ENCODE peak calls at places on chromosomes 11 and 22, in ten cellular contexts. One of them, this sample, is unnamed.

GRCh38 chr11:102405501-102405900 is 47.1 kb downstream of the TMEM123 start:
- DNase-seq in AG09309: no peak
- DNase-seq in mesothelial cell of epicardium: no peak
- DNase-seq in GM13976: no peak
- DNase-seq in heart right ventricle: no peak
- DNase-seq in fibroblast of pulmonary artery: no peak
- DNase-seq in cardiac muscle cell: no peak
- DNase-seq in AG04450: no peak
- DNase-seq in mammary epithelial cell: no peak
- DNase-seq in astrocyte of the spinal cord: no peak
- DNase-seq in this sample: no peak

GRCh38 chr11:67053896-67054850 is 2.5 kb upstream of the RHOD start:
- DNase-seq in fibroblast of pulmonary artery: peak; percentile 69
- DNase-seq in AG09309: peak; percentile 75
- DNase-seq in mammary epithelial cell: peak; percentile 57
- DNase-seq in AG04450: no peak
- DNase-seq in mesothelial cell of epicardium: no peak
- DNase-seq in GM13976: peak; percentile 86
- DNase-seq in heart right ventricle: peak; percentile 47
- DNase-seq in cardiac muscle cell: peak; percentile 73
- DNase-seq in astrocyte of the spinal cord: peak; percentile 92
- DNase-seq in this sample: peak; percentile 78

GRCh38 chr11:65944767-65945166 is 513 bp upstream of the TSGA10IP start:
- DNase-seq in mammary epithelial cell: no peak
- DNase-seq in mesothelial cell of epicardium: no peak
- DNase-seq in heart right ventricle: no peak
- DNase-seq in astrocyte of the spinal cord: no peak
- DNase-seq in GM13976: no peak
- DNase-seq in AG09309: no peak
- DNase-seq in fibroblast of pulmonary artery: no peak
- DNase-seq in cardiac muscle cell: no peak
- DNase-seq in AG04450: no peak
- DNase-seq in this sample: no peak

GRCh38 chr22:48357196-48357595 is 1470.5 kb downstream of the BRD1 start:
- DNase-seq in AG04450: no peak
- DNase-seq in mammary epithelial cell: no peak
- DNase-seq in mesothelial cell of epicardium: no peak
- DNase-seq in heart right ventricle: no peak
- DNase-seq in cardiac muscle cell: peak; percentile 2
- DNase-seq in astrocyte of the spinal cord: no peak
- DNase-seq in GM13976: no peak
- DNase-seq in fibroblast of pulmonary artery: no peak
- DNase-seq in AG09309: no peak
- DNase-seq in this sample: no peak

GRCh38 chr11:62645934-62646824 is at the start of gene GANAB:
- DNase-seq in AG09309: peak; percentile 84
- DNase-seq in mammary epithelial cell: peak; percentile 97
- DNase-seq in fibroblast of pulmonary artery: peak; percentile 97
- DNase-seq in cardiac muscle cell: peak; percentile 100
- DNase-seq in mesothelial cell of epicardium: peak; percentile 95
- DNase-seq in GM13976: peak; percentile 100
- DNase-seq in AG04450: peak; percentile 93
- DNase-seq in astrocyte of the spinal cord: peak; percentile 98
- DNase-seq in heart right ventricle: peak; percentile 99
- DNase-seq in this sample: peak; percentile 94

GRCh38 chr11:85661972-85662664 is 2.8 kb downstream of the CREBZF start:
- DNase-seq in mesothelial cell of epicardium: no peak
- DNase-seq in GM13976: no peak
- DNase-seq in mammary epithelial cell: no peak
- DNase-seq in AG09309: no peak
- DNase-seq in fibroblast of pulmonary artery: peak; percentile 39
- DNase-seq in astrocyte of the spinal cord: peak; percentile 17
- DNase-seq in heart right ventricle: no peak
- DNase-seq in AG04450: no peak
- DNase-seq in cardiac muscle cell: no peak
- DNase-seq in this sample: no peak

GRCh38 chr11:126537492-126537891 is 182.0 kb downstream of the ST3GAL4 start:
- DNase-seq in GM13976: no peak
- DNase-seq in AG09309: no peak
- DNase-seq in heart right ventricle: no peak
- DNase-seq in fibroblast of pulmonary artery: no peak
- DNase-seq in mammary epithelial cell: no peak
- DNase-seq in AG04450: no peak
- DNase-seq in mesothelial cell of epicardium: no peak
- DNase-seq in astrocyte of the spinal cord: no peak
- DNase-seq in cardiac muscle cell: no peak
- DNase-seq in this sample: no peak

GRCh38 chr22:48596111-48596860 is 1231.4 kb downstream of the BRD1 start:
- DNase-seq in astrocyte of the spinal cord: no peak
- DNase-seq in cardiac muscle cell: no peak
- DNase-seq in AG04450: no peak
- DNase-seq in mesothelial cell of epicardium: no peak
- DNase-seq in fibroblast of pulmonary artery: no peak
- DNase-seq in mammary epithelial cell: no peak
- DNase-seq in heart right ventricle: no peak
- DNase-seq in GM13976: no peak
- DNase-seq in AG09309: no peak
- DNase-seq in this sample: no peak

GRCh38 chr11:6505577-6506240 is 8.6 kb downstream of the DNHD1 start:
- DNase-seq in heart right ventricle: no peak
- DNase-seq in AG09309: no peak
- DNase-seq in cardiac muscle cell: peak; percentile 29
- DNase-seq in mammary epithelial cell: peak; percentile 65
- DNase-seq in astrocyte of the spinal cord: peak; percentile 67
- DNase-seq in mesothelial cell of epicardium: no peak
- DNase-seq in fibroblast of pulmonary artery: peak; percentile 74
- DNase-seq in AG04450: peak; percentile 16
- DNase-seq in GM13976: peak; percentile 37
- DNase-seq in this sample: peak; percentile 47

DNA sequence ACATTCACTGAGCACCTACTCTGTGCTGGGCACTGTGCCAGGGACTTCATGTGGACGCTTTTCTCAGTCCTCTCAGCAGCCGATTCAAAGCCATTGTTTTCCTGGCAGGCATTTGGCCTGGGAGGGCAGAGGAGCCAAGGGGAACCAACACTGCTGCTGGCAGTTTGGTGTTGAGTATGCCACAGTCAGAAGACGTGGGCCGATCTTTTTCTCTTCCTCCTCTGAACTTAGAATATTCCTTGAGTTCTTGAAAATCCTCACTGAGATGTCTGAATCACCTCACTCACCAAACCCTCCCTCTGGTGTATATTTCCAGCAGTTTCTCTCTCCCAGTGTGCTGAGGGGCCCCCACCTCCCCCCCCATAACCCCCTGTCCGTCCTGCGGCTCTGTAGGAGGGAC is 114.5 kb upstream of the CRYBB3 start:
- DNase-seq in fibroblast of pulmonary artery: no peak
- DNase-seq in GM13976: no peak
- DNase-seq in mammary epithelial cell: no peak
- DNase-seq in astrocyte of the spinal cord: no peak
- DNase-seq in AG04450: no peak
- DNase-seq in mesothelial cell of epicardium: no peak
- DNase-seq in cardiac muscle cell: no peak
- DNase-seq in heart right ventricle: no peak
- DNase-seq in AG09309: no peak
- DNase-seq in this sample: no peak
- TF ChIP-seq CTCF in fibroblast of pulmonary artery: no peak
- TF ChIP-seq CTCF in GM13976: no peak
- TF ChIP-seq CTCF in mammary epithelial cell: no peak
- TF ChIP-seq CTCF in astrocyte of the spinal cord: no peak
- TF ChIP-seq CTCF in AG04450: no peak
- TF ChIP-seq CTCF in mesothelial cell of epicardium: no peak
- TF ChIP-seq CTCF in cardiac muscle cell: no peak
- TF ChIP-seq CTCF in heart right ventricle: no peak
- TF ChIP-seq CTCF in AG09309: no peak
- TF ChIP-seq CTCF in this sample: no peak

GRCh38 chr22:45124176-45124857 is 39.4 kb upstream of the NUP50 start:
- DNase-seq in fibroblast of pulmonary artery: no peak
- DNase-seq in mammary epithelial cell: no peak
- DNase-seq in GM13976: no peak
- DNase-seq in mesothelial cell of epicardium: no peak
- DNase-seq in cardiac muscle cell: no peak
- DNase-seq in heart right ventricle: no peak
- DNase-seq in AG04450: no peak
- DNase-seq in astrocyte of the spinal cord: no peak
- DNase-seq in AG09309: no peak
- DNase-seq in this sample: no peak
- TF ChIP-seq CTCF in fibroblast of pulmonary artery: no peak
- TF ChIP-seq CTCF in mammary epithelial cell: no peak
- TF ChIP-seq CTCF in GM13976: no peak
- TF ChIP-seq CTCF in mesothelial cell of epicardium: no peak
- TF ChIP-seq CTCF in cardiac muscle cell: no peak
- TF ChIP-seq CTCF in heart right ventricle: no peak
- TF ChIP-seq CTCF in AG04450: no peak
- TF ChIP-seq CTCF in astrocyte of the spinal cord: no peak
- TF ChIP-seq CTCF in AG09309: no peak
- TF ChIP-seq CTCF in this sample: no peak

DNA sequence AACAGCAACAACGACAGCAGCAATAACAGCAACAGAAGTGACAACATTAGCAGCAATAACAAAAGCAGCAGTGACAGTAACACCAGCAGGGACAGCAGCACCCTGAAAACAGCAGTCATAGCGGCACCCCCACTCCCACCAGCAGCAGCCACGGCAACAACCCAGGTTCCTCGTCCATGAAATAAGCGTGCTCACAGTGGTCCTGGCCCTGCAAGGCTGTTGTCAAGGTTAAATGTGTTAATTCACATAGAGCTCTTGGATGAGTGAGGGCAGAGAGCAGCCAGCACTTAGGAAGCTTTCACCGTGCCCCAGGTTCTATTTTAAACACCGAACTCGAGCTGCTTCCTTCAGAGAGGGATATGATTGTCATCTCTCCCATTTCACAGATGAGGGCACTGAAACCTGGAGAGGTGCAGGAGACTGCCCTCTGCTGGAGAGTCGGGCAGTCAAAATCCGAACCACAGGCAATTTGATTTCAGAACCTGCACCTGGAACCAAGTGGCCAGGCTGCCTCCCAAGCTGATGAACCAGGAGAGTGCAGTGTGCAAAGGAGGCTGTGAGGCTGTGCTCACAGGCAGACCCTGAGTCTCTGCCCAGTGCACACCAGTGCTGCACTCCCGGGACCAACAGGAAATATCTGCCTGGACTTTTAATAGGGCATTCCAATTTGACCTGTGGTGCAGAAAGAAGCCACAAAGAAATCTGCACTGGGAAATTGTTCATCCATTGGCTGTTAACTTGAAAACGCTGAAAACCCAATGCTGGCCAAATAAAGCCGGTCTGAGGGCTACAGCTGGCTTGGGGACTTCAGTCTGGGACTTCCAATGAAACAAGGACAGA is 22.9 kb upstream of the FGF3 start:
- DNase-seq in mesothelial cell of epicardium: peak; percentile 21
- DNase-seq in mammary epithelial cell: no peak
- DNase-seq in AG04450: no peak
- DNase-seq in fibroblast of pulmonary artery: peak; percentile 18
- DNase-seq in cardiac muscle cell: no peak
- DNase-seq in astrocyte of the spinal cord: no peak
- DNase-seq in GM13976: peak; percentile 57
- DNase-seq in heart right ventricle: no peak
- DNase-seq in AG09309: no peak
- DNase-seq in this sample: no peak
- TF ChIP-seq CTCF in mesothelial cell of epicardium: no peak
- TF ChIP-seq CTCF in mammary epithelial cell: peak; percentile 32
- TF ChIP-seq CTCF in AG04450: peak; percentile 33
- TF ChIP-seq CTCF in fibroblast of pulmonary artery: peak; percentile 34
- TF ChIP-seq CTCF in cardiac muscle cell: peak; percentile 41
- TF ChIP-seq CTCF in astrocyte of the spinal cord: peak; percentile 52
- TF ChIP-seq CTCF in GM13976: no peak
- TF ChIP-seq CTCF in heart right ventricle: no peak
- TF ChIP-seq CTCF in AG09309: peak; percentile 50
- TF ChIP-seq CTCF in this sample: peak; percentile 39

DNA sequence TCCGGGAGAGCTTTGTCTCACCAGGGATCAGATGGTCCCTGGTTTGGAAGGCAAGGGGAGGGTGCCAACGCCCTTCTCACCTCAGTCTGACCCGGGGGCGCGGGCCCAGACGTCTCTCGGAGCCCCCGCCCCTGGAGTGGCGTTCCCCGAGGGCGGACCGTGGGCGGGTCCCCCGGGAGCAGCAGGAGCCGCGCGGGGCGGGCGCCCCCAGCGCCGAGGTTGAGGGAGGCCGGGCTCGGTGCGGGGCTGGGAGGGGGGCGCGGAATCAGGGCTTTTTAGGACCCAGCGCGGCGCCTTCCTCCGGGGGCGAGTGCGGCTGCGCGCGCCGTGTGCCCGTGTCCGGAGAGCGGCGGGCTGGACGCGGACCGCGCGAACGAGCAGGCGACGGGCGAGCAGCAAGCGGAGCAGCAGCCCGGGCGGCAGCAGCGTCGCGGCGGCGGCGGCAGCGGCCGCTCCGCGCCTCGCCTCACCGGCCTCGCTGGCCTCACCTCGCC is at the start of gene KCNC1:
- DNase-seq in AG09309: no peak
- DNase-seq in mesothelial cell of epicardium: peak; percentile 59
- DNase-seq in mammary epithelial cell: no peak
- DNase-seq in cardiac muscle cell: peak; percentile 82
- DNase-seq in fibroblast of pulmonary artery: peak; percentile 33
- DNase-seq in heart right ventricle: peak; percentile 33
- DNase-seq in GM13976: no peak
- DNase-seq in AG04450: no peak
- DNase-seq in astrocyte of the spinal cord: peak; percentile 22
- DNase-seq in this sample: no peak
- TF ChIP-seq CTCF in AG09309: no peak
- TF ChIP-seq CTCF in mesothelial cell of epicardium: no peak
- TF ChIP-seq CTCF in mammary epithelial cell: no peak
- TF ChIP-seq CTCF in cardiac muscle cell: no peak
- TF ChIP-seq CTCF in fibroblast of pulmonary artery: no peak
- TF ChIP-seq CTCF in heart right ventricle: no peak
- TF ChIP-seq CTCF in GM13976: no peak
- TF ChIP-seq CTCF in AG04450: no peak
- TF ChIP-seq CTCF in astrocyte of the spinal cord: no peak
- TF ChIP-seq CTCF in this sample: no peak

GRCh38 chr11:68649851-68650555 is 34.3 kb upstream of the GAL start:
- DNase-seq in astrocyte of the spinal cord: no peak
- DNase-seq in mammary epithelial cell: no peak
- DNase-seq in AG04450: no peak
- DNase-seq in fibroblast of pulmonary artery: no peak
- DNase-seq in heart right ventricle: no peak
- DNase-seq in AG09309: no peak
- DNase-seq in mesothelial cell of epicardium: no peak
- DNase-seq in GM13976: no peak
- DNase-seq in cardiac muscle cell: no peak
- DNase-seq in this sample: no peak
- TF ChIP-seq CTCF in astrocyte of the spinal cord: no peak
- TF ChIP-seq CTCF in mammary epithelial cell: no peak
- TF ChIP-seq CTCF in AG04450: no peak
- TF ChIP-seq CTCF in fibroblast of pulmonary artery: no peak
- TF ChIP-seq CTCF in heart right ventricle: no peak
- TF ChIP-seq CTCF in AG09309: no peak
- TF ChIP-seq CTCF in mesothelial cell of epicardium: no peak
- TF ChIP-seq CTCF in GM13976: no peak
- TF ChIP-seq CTCF in cardiac muscle cell: no peak
- TF ChIP-seq CTCF in this sample: no peak

This sample was measured in astrocyte of the cerebellum.